ENCODE peak calls at places on chromosomes 13 and 19, in six cellular contexts. H, I, Z, X, A and W are unnamed samples.

GRCh38 chr13:107250626-107251025 is 682.7 kb upstream of the ARGLU1 start:
- DNase-seq in A (no peak), Z (no peak), X (no peak), I (no peak), H (no peak), W (no peak)

GRCh38 chr13:107441279-107441678 is 774.1 kb downstream of the LIG4 start:
- DNase-seq in I (no peak), Z (no peak), H (no peak), A (no peak), X (no peak), W (no peak)

GRCh38 chr19:37412700-37413099 is 41.8 kb downstream of the ZNF527 start:
- DNase-seq in I (no peak), A (no peak), Z (no peak), X (no peak), H (no peak), W (no peak)

GRCh38 chr19:41426952-41427646 is at the start of gene B3GNT8:
- DNase-seq in I (peak; percentile 89), Z (peak; percentile 94), H (peak; percentile 54), A (peak; percentile 94), X (peak; percentile 82), W (peak; percentile 77)

GRCh38 chr13:91184244-91184926 is 163.1 kb upstream of the MIR17HG start:
- DNase-seq in X (no peak), I (no peak), Z (no peak), A (no peak), H (no peak), W (no peak)

GRCh38 chr19:48934837-48935236 is 1.3 kb downstream of the DHDH start:
- DNase-seq in I (no peak), Z (no peak), H (no peak), X (no peak), A (no peak), W (no peak)

GRCh38 chr19:524062-524674 is 7.4 kb upstream of the CDC34 start:
- DNase-seq in X (no peak), Z (no peak), I (no peak), A (no peak), H (no peak), W (no peak)

GRCh38 chr19:39969266-39969665 is 1.7 kb upstream of the PSMC4 start:
- DNase-seq in Z (no peak), I (no peak), H (no peak), X (no peak), A (peak; percentile 17), W (no peak)

GRCh38 chr19:38168632-38169031 is 55.4 kb downstream of the DPF1 start:
- DNase-seq in A (no peak), H (no peak), X (no peak), Z (no peak), I (no peak), W (no peak)

GRCh38 chr13:25857830-25858229 is 194.0 kb downstream of the SHISA2 start:
- DNase-seq in X (no peak), Z (no peak), I (no peak), A (no peak), H (no peak), W (no peak)

GRCh38 chr13:29924482-29924884 is 74.1 kb upstream of the UBL3 start:
- DNase-seq in I (no peak), H (no peak), X (no peak), Z (no peak), A (no peak), W (peak; percentile 31)

GRCh38 chr13:70960841-70961443 is 852.7 kb upstream of the KLHL1 start:
- DNase-seq in I (no peak), Z (no peak), X (no peak), H (no peak), A (no peak), W (no peak)

GRCh38 chr19:9075064-9075964 is 11.5 kb upstream of the OR1M1 start:
- DNase-seq in I (peak; percentile 53), A (peak; percentile 41), X (peak; percentile 69), Z (peak; percentile 50), H (no peak), W (peak; percentile 62)

GRCh38 chr13:24923305-24923640 is 159.3 kb downstream of the RNF17 start:
- DNase-seq in I (no peak), X (no peak), H (no peak), A (no peak), Z (no peak), W (no peak)

GRCh38 chr19:55581145-55581827 is 638 bp upstream of the ZNF579 start:
- DNase-seq in A (peak; percentile 49), Z (no peak), I (no peak), H (no peak), X (no peak), W (no peak)

GRCh38 chr13:110726726-110727125 is 13.2 kb downstream of the ING1 start:
- DNase-seq in X (no peak), A (no peak), Z (peak; percentile 34), H (no peak), I (no peak), W (no peak)

GRCh38 chr13:111925146-111925875 is 141.6 kb upstream of the SOX1 start:
- DNase-seq in X (no peak), Z (no peak), H (no peak), I (no peak), A (no peak), W (no peak)

GRCh38 chr19:16268676-16269319 is 55.8 kb upstream of the KLF2 start:
- DNase-seq in A (no peak), H (no peak), X (no peak), Z (no peak), I (no peak), W (peak; percentile 58)

GRCh38 chr13:75934889-75935288 is 298.8 kb downstream of the LMO7 start:
- DNase-seq in A (no peak), I (no peak), H (no peak), X (no peak), Z (no peak), W (no peak)

GRCh38 chr19:47512183-47512947 is 2.5 kb downstream of the NAPA start:
- DNase-seq in Z (peak; percentile 77), A (peak; percentile 87), X (peak; percentile 78), H (no peak), I (no peak), W (no peak)

GRCh38 chr13:31765441-31765840 is 26.1 kb downstream of the RXFP2 start:
- DNase-seq in A (no peak), I (no peak), Z (no peak), X (no peak), H (no peak), W (no peak)

GRCh38 chr19:1844536-1845515 is 3.5 kb downstream of the REXO1 start:
- DNase-seq in X (no peak), I (no peak), H (no peak), Z (no peak), A (no peak), W (peak; percentile 26)
- H3K4me1 ChIP-seq in X (peaks cover 50% of the 10 kb centered on the region), I (peaks cover 14% of the 10 kb centered on the region), H (peaks cover 7% of the 10 kb centered on the region), Z (peaks cover 53% of the 10 kb centered on the region), A (peaks cover 30% of the 10 kb centered on the region), W (peaks cover 17% of the 10 kb centered on the region)

DNA sequence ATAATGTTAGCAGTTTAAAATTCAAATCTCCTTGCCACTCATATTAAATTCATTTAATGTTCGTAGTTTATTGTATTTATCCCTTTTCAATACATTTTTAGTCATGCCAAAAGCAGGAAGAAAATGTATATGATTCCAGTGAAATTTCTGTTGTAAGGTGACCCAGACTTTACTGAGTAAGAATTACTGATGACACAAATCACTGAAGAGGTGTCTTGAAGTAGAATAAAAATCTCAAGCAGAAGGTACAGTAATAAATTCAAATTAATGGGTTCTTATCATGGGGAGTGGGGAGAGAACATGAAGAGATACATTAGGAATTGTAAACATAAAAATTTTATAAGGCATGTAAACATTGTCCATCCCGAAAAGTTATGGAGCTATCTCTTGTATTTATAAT is 19.9 kb downstream of the STARD13 start:
- DNase-seq in H (no peak), A (no peak), Z (no peak), I (no peak), X (no peak), W (no peak)
- H3K4me1 ChIP-seq in H (peaks cover 2% of the 10 kb centered on the region), A (no peaks in the 10 kb centered on the region), Z (peaks cover 46% of the 10 kb centered on the region), I (peaks cover 14% of the 10 kb centered on the region), X (peaks cover 6% of the 10 kb centered on the region), W (peaks cover 35% of the 10 kb centered on the region)

GRCh38 chr19:50416815-50417137 is 2.0 kb upstream of the SPIB start:
- DNase-seq in A (no peak), Z (no peak), X (no peak), I (no peak), H (no peak), W (no peak)

GRCh38 chr19:50417138-50417849 is 1.4 kb upstream of the SPIB start:
- DNase-seq in X (no peak), Z (peak; percentile 57), I (no peak), H (no peak), A (peak; percentile 68), W (peak; percentile 76)

GRCh38 chr19:50415661-50416033 is 3.1 kb upstream of the SPIB start:
- DNase-seq in H (no peak), Z (peak; percentile 80), A (peak; percentile 59), I (no peak), X (no peak), W (peak; percentile 71)

GRCh38 chr19:50414850-50415660 is 3.7 kb upstream of the SPIB start:
- DNase-seq in A (peak; percentile 75), I (peak; percentile 75), X (peak; percentile 27), H (peak; percentile 67), Z (peak; percentile 83), W (peak; percentile 50)

GRCh38 chr19:50416034-50416814 is 2.5 kb upstream of the SPIB start:
- DNase-seq in H (no peak), I (no peak), X (no peak), A (no peak), Z (no peak), W (no peak)
- H3K4me1 ChIP-seq in H (peaks cover 6% of the 10 kb centered on the region), I (no peaks in the 10 kb centered on the region), X (no peaks in the 10 kb centered on the region), A (peaks cover 5% of the 10 kb centered on the region), Z (peaks cover 16% of the 10 kb centered on the region), W (peaks cover 7% of the 10 kb centered on the region)

GRCh38 chr13:113489171-113489548 is 1.4 kb downstream of the DCUN1D2 start:
- DNase-seq in A (no peak), Z (no peak), X (no peak), I (no peak), H (no peak), W (no peak)
- H3K4me1 ChIP-seq in A (peaks cover 17% of the 10 kb centered on the region), Z (peaks cover 37% of the 10 kb centered on the region), X (peaks cover 12% of the 10 kb centered on the region), I (no peaks in the 10 kb centered on the region), H (no peaks in the 10 kb centered on the region), W (peaks cover 29% of the 10 kb centered on the region)

DNA sequence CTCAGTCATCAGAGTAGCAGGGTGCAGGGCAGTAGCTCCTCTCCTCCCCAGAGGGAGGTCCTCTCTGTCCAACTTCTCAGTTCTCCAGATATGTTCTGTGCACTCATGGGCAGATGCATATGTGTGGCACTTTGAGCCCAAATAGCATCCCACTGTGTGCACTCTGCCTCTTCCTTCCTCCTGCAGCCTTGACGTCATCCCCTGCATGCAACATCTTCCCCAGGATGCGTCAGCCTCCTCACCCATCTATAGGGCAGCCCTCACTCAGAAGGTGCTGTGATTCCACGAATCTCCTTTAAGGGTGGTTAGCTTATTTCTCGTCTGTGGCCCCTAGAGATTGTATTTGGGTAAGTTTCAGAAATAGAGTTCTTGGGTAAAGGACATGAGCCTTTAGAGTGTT is 22.1 kb upstream of the CRTC1 start:
- DNase-seq in A (no peak), H (no peak), X (no peak), Z (no peak), I (no peak), W (no peak)
- H3K4me1 ChIP-seq in A (no peaks in the 10 kb centered on the region), H (no peaks in the 10 kb centered on the region), X (no peaks in the 10 kb centered on the region), Z (no peaks in the 10 kb centered on the region), I (no peaks in the 10 kb centered on the region), W (no peaks in the 10 kb centered on the region)

GRCh38 chr13:100544866-100545683 is 43.5 kb downstream of the GGACT start:
- DNase-seq in A (no peak), X (peak; percentile 80), I (peak; percentile 44), H (no peak), Z (no peak), W (peak; percentile 88)
- H3K4me1 ChIP-seq in A (no peaks in the 10 kb centered on the region), X (peaks cover 4% of the 10 kb centered on the region), I (no peaks in the 10 kb centered on the region), H (no peaks in the 10 kb centered on the region), Z (no peaks in the 10 kb centered on the region), W (peaks cover 19% of the 10 kb centered on the region)

GRCh38 chr13:41188584-41188983 is 5.8 kb downstream of the KBTBD7 start:
- DNase-seq in I (no peak), H (no peak), A (no peak), Z (no peak), X (no peak), W (no peak)
- H3K4me1 ChIP-seq in I (no peaks in the 10 kb centered on the region), H (peaks cover 2% of the 10 kb centered on the region), A (no peaks in the 10 kb centered on the region), Z (peaks cover 3% of the 10 kb centered on the region), X (no peaks in the 10 kb centered on the region), W (peaks cover 6% of the 10 kb centered on the region)